ENCODE peak calls at places on chromosome 17, in nine cellular contexts. One of them, this sample, is unnamed.

GRCh38 chr17:53353919-53354351 is 468.8 kb upstream of the KIF2B start:
- DNase-seq in HEK293T: no peak
- DNase-seq in memory B cell: no peak
- DNase-seq in activated CD8-positive, alpha-beta T cell treated with anti-CD3 and anti-CD28 coated beads, Interleukin-2, amount 10 ng/mL, durations not matched to agents 7 days and 5 days: no peak
- DNase-seq in naive B cell: no peak
- DNase-seq in DMS153: peak
- DNase-seq in left ventricle myocardium superior: no peak
- DNase-seq in stimulated activated CD4-positive, alpha-beta T cell treated with anti-CD3 and anti-CD28 coated beads, Interleukin-2, amount 100 ng/mL, for 48 hours: no peak
- DNase-seq in activated T-cell treated with anti-CD3 and anti-CD28 coated beads, Interleukin-2, amount 50 U/mL, for 24 hours: no peak
- DNase-seq in this sample: no peak

GRCh38 chr17:34668206-34668605 is 88.8 kb downstream of the TMEM132E start:
- DNase-seq in HEK293T: no peak
- DNase-seq in memory B cell: no peak
- DNase-seq in activated CD8-positive, alpha-beta T cell treated with anti-CD3 and anti-CD28 coated beads, Interleukin-2, amount 10 ng/mL, durations not matched to agents 7 days and 5 days: no peak
- DNase-seq in naive B cell: no peak
- DNase-seq in DMS153: no peak
- DNase-seq in left ventricle myocardium superior: no peak
- DNase-seq in stimulated activated CD4-positive, alpha-beta T cell treated with anti-CD3 and anti-CD28 coated beads, Interleukin-2, amount 100 ng/mL, for 48 hours: no peak
- DNase-seq in activated T-cell treated with anti-CD3 and anti-CD28 coated beads, Interleukin-2, amount 50 U/mL, for 24 hours: no peak
- DNase-seq in this sample: no peak

GRCh38 chr17:2011421-2012371 is 13.4 kb downstream of the RTN4RL1 start:
- DNase-seq in HEK293T: no peak
- DNase-seq in memory B cell: no peak
- DNase-seq in activated CD8-positive, alpha-beta T cell treated with anti-CD3 and anti-CD28 coated beads, Interleukin-2, amount 10 ng/mL, durations not matched to agents 7 days and 5 days: no peak
- DNase-seq in naive B cell: no peak
- DNase-seq in DMS153: no peak
- DNase-seq in left ventricle myocardium superior: no peak
- DNase-seq in stimulated activated CD4-positive, alpha-beta T cell treated with anti-CD3 and anti-CD28 coated beads, Interleukin-2, amount 100 ng/mL, for 48 hours: no peak
- DNase-seq in activated T-cell treated with anti-CD3 and anti-CD28 coated beads, Interleukin-2, amount 50 U/mL, for 24 hours: no peak
- DNase-seq in this sample: peak

GRCh38 chr17:76445697-76446448 is 7.1 kb downstream of the UBE2O start:
- DNase-seq in HEK293T: no peak
- DNase-seq in memory B cell: no peak
- DNase-seq in activated CD8-positive, alpha-beta T cell treated with anti-CD3 and anti-CD28 coated beads, Interleukin-2, amount 10 ng/mL, durations not matched to agents 7 days and 5 days: no peak
- DNase-seq in naive B cell: no peak
- DNase-seq in DMS153: no peak
- DNase-seq in left ventricle myocardium superior: no peak
- DNase-seq in stimulated activated CD4-positive, alpha-beta T cell treated with anti-CD3 and anti-CD28 coated beads, Interleukin-2, amount 100 ng/mL, for 48 hours: no peak
- DNase-seq in activated T-cell treated with anti-CD3 and anti-CD28 coated beads, Interleukin-2, amount 50 U/mL, for 24 hours: no peak
- DNase-seq in this sample: no peak

GRCh38 chr17:82216301-82217119 is 3.9 kb upstream of the CCDC57 start:
- DNase-seq in HEK293T: no peak
- DNase-seq in memory B cell: peak
- DNase-seq in activated CD8-positive, alpha-beta T cell treated with anti-CD3 and anti-CD28 coated beads, Interleukin-2, amount 10 ng/mL, durations not matched to agents 7 days and 5 days: no peak
- DNase-seq in naive B cell: peak
- DNase-seq in DMS153: no peak
- DNase-seq in left ventricle myocardium superior: peak
- DNase-seq in stimulated activated CD4-positive, alpha-beta T cell treated with anti-CD3 and anti-CD28 coated beads, Interleukin-2, amount 100 ng/mL, for 48 hours: no peak
- DNase-seq in activated T-cell treated with anti-CD3 and anti-CD28 coated beads, Interleukin-2, amount 50 U/mL, for 24 hours: peak
- DNase-seq in this sample: no peak

GRCh38 chr17:29618272-29619065 is 4.2 kb downstream of the CORO6 start:
- DNase-seq in HEK293T: no peak
- DNase-seq in memory B cell: no peak
- DNase-seq in activated CD8-positive, alpha-beta T cell treated with anti-CD3 and anti-CD28 coated beads, Interleukin-2, amount 10 ng/mL, durations not matched to agents 7 days and 5 days: no peak
- DNase-seq in naive B cell: no peak
- DNase-seq in DMS153: no peak
- DNase-seq in left ventricle myocardium superior: peak
- DNase-seq in stimulated activated CD4-positive, alpha-beta T cell treated with anti-CD3 and anti-CD28 coated beads, Interleukin-2, amount 100 ng/mL, for 48 hours: no peak
- DNase-seq in activated T-cell treated with anti-CD3 and anti-CD28 coated beads, Interleukin-2, amount 50 U/mL, for 24 hours: no peak
- DNase-seq in this sample: no peak

GRCh38 chr17:14157822-14158221 is 78.8 kb downstream of the CDRT15 start:
- DNase-seq in HEK293T: no peak
- DNase-seq in memory B cell: no peak
- DNase-seq in activated CD8-positive, alpha-beta T cell treated with anti-CD3 and anti-CD28 coated beads, Interleukin-2, amount 10 ng/mL, durations not matched to agents 7 days and 5 days: no peak
- DNase-seq in naive B cell: no peak
- DNase-seq in DMS153: no peak
- DNase-seq in left ventricle myocardium superior: no peak
- DNase-seq in stimulated activated CD4-positive, alpha-beta T cell treated with anti-CD3 and anti-CD28 coated beads, Interleukin-2, amount 100 ng/mL, for 48 hours: no peak
- DNase-seq in activated T-cell treated with anti-CD3 and anti-CD28 coated beads, Interleukin-2, amount 50 U/mL, for 24 hours: no peak
- DNase-seq in this sample: no peak

GRCh38 chr17:62653002-62653830 is 25.7 kb downstream of the MRC2 start:
- DNase-seq in HEK293T: peak
- DNase-seq in memory B cell: peak
- DNase-seq in activated CD8-positive, alpha-beta T cell treated with anti-CD3 and anti-CD28 coated beads, Interleukin-2, amount 10 ng/mL, durations not matched to agents 7 days and 5 days: peak
- DNase-seq in naive B cell: peak
- DNase-seq in DMS153: peak
- DNase-seq in left ventricle myocardium superior: peak
- DNase-seq in stimulated activated CD4-positive, alpha-beta T cell treated with anti-CD3 and anti-CD28 coated beads, Interleukin-2, amount 100 ng/mL, for 48 hours: peak
- DNase-seq in activated T-cell treated with anti-CD3 and anti-CD28 coated beads, Interleukin-2, amount 50 U/mL, for 24 hours: peak
- DNase-seq in this sample: peak

GRCh38 chr17:50618300-50618699 is 16.4 kb upstream of the ABCC3 start:
- DNase-seq in HEK293T: no peak
- DNase-seq in memory B cell: no peak
- DNase-seq in activated CD8-positive, alpha-beta T cell treated with anti-CD3 and anti-CD28 coated beads, Interleukin-2, amount 10 ng/mL, durations not matched to agents 7 days and 5 days: no peak
- DNase-seq in naive B cell: no peak
- DNase-seq in DMS153: no peak
- DNase-seq in left ventricle myocardium superior: no peak
- DNase-seq in stimulated activated CD4-positive, alpha-beta T cell treated with anti-CD3 and anti-CD28 coated beads, Interleukin-2, amount 100 ng/mL, for 48 hours: no peak
- DNase-seq in activated T-cell treated with anti-CD3 and anti-CD28 coated beads, Interleukin-2, amount 50 U/mL, for 24 hours: no peak
- DNase-seq in this sample: no peak

GRCh38 chr17:67027031-67027628 is 17.2 kb upstream of the CACNG1 start:
- DNase-seq in HEK293T: no peak
- DNase-seq in memory B cell: no peak
- DNase-seq in activated CD8-positive, alpha-beta T cell treated with anti-CD3 and anti-CD28 coated beads, Interleukin-2, amount 10 ng/mL, durations not matched to agents 7 days and 5 days: no peak
- DNase-seq in naive B cell: no peak
- DNase-seq in DMS153: no peak
- DNase-seq in left ventricle myocardium superior: peak
- DNase-seq in stimulated activated CD4-positive, alpha-beta T cell treated with anti-CD3 and anti-CD28 coated beads, Interleukin-2, amount 100 ng/mL, for 48 hours: no peak
- DNase-seq in activated T-cell treated with anti-CD3 and anti-CD28 coated beads, Interleukin-2, amount 50 U/mL, for 24 hours: no peak
- DNase-seq in this sample: no peak

GRCh38 chr17:3585826-3586225 is 23.4 kb downstream of the TRPV1 start:
- DNase-seq in HEK293T: no peak
- DNase-seq in memory B cell: no peak
- DNase-seq in activated CD8-positive, alpha-beta T cell treated with anti-CD3 and anti-CD28 coated beads, Interleukin-2, amount 10 ng/mL, durations not matched to agents 7 days and 5 days: no peak
- DNase-seq in naive B cell: no peak
- DNase-seq in DMS153: no peak
- DNase-seq in left ventricle myocardium superior: no peak
- DNase-seq in stimulated activated CD4-positive, alpha-beta T cell treated with anti-CD3 and anti-CD28 coated beads, Interleukin-2, amount 100 ng/mL, for 48 hours: no peak
- DNase-seq in activated T-cell treated with anti-CD3 and anti-CD28 coated beads, Interleukin-2, amount 50 U/mL, for 24 hours: no peak
- DNase-seq in this sample: no peak

GRCh38 chr17:75295220-75296158 is 6.3 kb upstream of the SLC25A19 start:
- DNase-seq in HEK293T: no peak
- DNase-seq in memory B cell: peak
- DNase-seq in activated CD8-positive, alpha-beta T cell treated with anti-CD3 and anti-CD28 coated beads, Interleukin-2, amount 10 ng/mL, durations not matched to agents 7 days and 5 days: no peak
- DNase-seq in naive B cell: peak
- DNase-seq in DMS153: no peak
- DNase-seq in left ventricle myocardium superior: no peak
- DNase-seq in stimulated activated CD4-positive, alpha-beta T cell treated with anti-CD3 and anti-CD28 coated beads, Interleukin-2, amount 100 ng/mL, for 48 hours: no peak
- DNase-seq in activated T-cell treated with anti-CD3 and anti-CD28 coated beads, Interleukin-2, amount 50 U/mL, for 24 hours: no peak
- DNase-seq in this sample: no peak

GRCh38 chr17:78112508-78113471 is 15.8 kb downstream of the TMC6 start:
- DNase-seq in HEK293T: peak
- DNase-seq in memory B cell: peak
- DNase-seq in activated CD8-positive, alpha-beta T cell treated with anti-CD3 and anti-CD28 coated beads, Interleukin-2, amount 10 ng/mL, durations not matched to agents 7 days and 5 days: peak
- DNase-seq in naive B cell: peak
- DNase-seq in DMS153: peak
- DNase-seq in left ventricle myocardium superior: peak
- DNase-seq in stimulated activated CD4-positive, alpha-beta T cell treated with anti-CD3 and anti-CD28 coated beads, Interleukin-2, amount 100 ng/mL, for 48 hours: peak
- DNase-seq in activated T-cell treated with anti-CD3 and anti-CD28 coated beads, Interleukin-2, amount 50 U/mL, for 24 hours: peak
- DNase-seq in this sample: peak

GRCh38 chr17:6070280-6070894 is at the start of gene WSCD1:
- DNase-seq in HEK293T: peak
- DNase-seq in memory B cell: no peak
- DNase-seq in activated CD8-positive, alpha-beta T cell treated with anti-CD3 and anti-CD28 coated beads, Interleukin-2, amount 10 ng/mL, durations not matched to agents 7 days and 5 days: no peak
- DNase-seq in naive B cell: no peak
- DNase-seq in DMS153: no peak
- DNase-seq in left ventricle myocardium superior: peak
- DNase-seq in stimulated activated CD4-positive, alpha-beta T cell treated with anti-CD3 and anti-CD28 coated beads, Interleukin-2, amount 100 ng/mL, for 48 hours: no peak
- DNase-seq in activated T-cell treated with anti-CD3 and anti-CD28 coated beads, Interleukin-2, amount 50 U/mL, for 24 hours: no peak
- DNase-seq in this sample: peak

GRCh38 chr17:75685508-75685907 is 18.4 kb downstream of the SAP30BP start:
- DNase-seq in HEK293T: no peak
- DNase-seq in memory B cell: no peak
- DNase-seq in activated CD8-positive, alpha-beta T cell treated with anti-CD3 and anti-CD28 coated beads, Interleukin-2, amount 10 ng/mL, durations not matched to agents 7 days and 5 days: no peak
- DNase-seq in naive B cell: no peak
- DNase-seq in DMS153: no peak
- DNase-seq in left ventricle myocardium superior: no peak
- DNase-seq in stimulated activated CD4-positive, alpha-beta T cell treated with anti-CD3 and anti-CD28 coated beads, Interleukin-2, amount 100 ng/mL, for 48 hours: no peak
- DNase-seq in activated T-cell treated with anti-CD3 and anti-CD28 coated beads, Interleukin-2, amount 50 U/mL, for 24 hours: no peak
- DNase-seq in this sample: no peak

GRCh38 chr17:7113273-7114071 is 1.1 kb downstream of the ASGR2 start:
- DNase-seq in HEK293T: no peak
- DNase-seq in memory B cell: no peak
- DNase-seq in activated CD8-positive, alpha-beta T cell treated with anti-CD3 and anti-CD28 coated beads, Interleukin-2, amount 10 ng/mL, durations not matched to agents 7 days and 5 days: no peak
- DNase-seq in naive B cell: no peak
- DNase-seq in DMS153: no peak
- DNase-seq in left ventricle myocardium superior: no peak
- DNase-seq in stimulated activated CD4-positive, alpha-beta T cell treated with anti-CD3 and anti-CD28 coated beads, Interleukin-2, amount 100 ng/mL, for 48 hours: no peak
- DNase-seq in activated T-cell treated with anti-CD3 and anti-CD28 coated beads, Interleukin-2, amount 50 U/mL, for 24 hours: no peak
- DNase-seq in this sample: no peak

GRCh38 chr17:75693500-75694481 is 26.7 kb downstream of the SAP30BP start:
- DNase-seq in HEK293T: no peak
- DNase-seq in memory B cell: no peak
- DNase-seq in activated CD8-positive, alpha-beta T cell treated with anti-CD3 and anti-CD28 coated beads, Interleukin-2, amount 10 ng/mL, durations not matched to agents 7 days and 5 days: no peak
- DNase-seq in naive B cell: no peak
- DNase-seq in DMS153: no peak
- DNase-seq in left ventricle myocardium superior: peak
- DNase-seq in stimulated activated CD4-positive, alpha-beta T cell treated with anti-CD3 and anti-CD28 coated beads, Interleukin-2, amount 100 ng/mL, for 48 hours: no peak
- DNase-seq in activated T-cell treated with anti-CD3 and anti-CD28 coated beads, Interleukin-2, amount 50 U/mL, for 24 hours: no peak
- DNase-seq in this sample: no peak

GRCh38 chr17:7862692-7863437 is 5.1 kb downstream of the CYB5D1 start:
- DNase-seq in HEK293T: peak
- DNase-seq in memory B cell: peak
- DNase-seq in activated CD8-positive, alpha-beta T cell treated with anti-CD3 and anti-CD28 coated beads, Interleukin-2, amount 10 ng/mL, durations not matched to agents 7 days and 5 days: peak
- DNase-seq in naive B cell: peak
- DNase-seq in DMS153: no peak
- DNase-seq in left ventricle myocardium superior: no peak
- DNase-seq in stimulated activated CD4-positive, alpha-beta T cell treated with anti-CD3 and anti-CD28 coated beads, Interleukin-2, amount 100 ng/mL, for 48 hours: no peak
- DNase-seq in activated T-cell treated with anti-CD3 and anti-CD28 coated beads, Interleukin-2, amount 50 U/mL, for 24 hours: peak
- DNase-seq in this sample: peak

GRCh38 chr17:49748223-49748622 is 15.7 kb downstream of the FAM117A start:
- DNase-seq in HEK293T: no peak
- DNase-seq in memory B cell: no peak
- DNase-seq in activated CD8-positive, alpha-beta T cell treated with anti-CD3 and anti-CD28 coated beads, Interleukin-2, amount 10 ng/mL, durations not matched to agents 7 days and 5 days: peak
- DNase-seq in naive B cell: no peak
- DNase-seq in DMS153: no peak
- DNase-seq in left ventricle myocardium superior: no peak
- DNase-seq in stimulated activated CD4-positive, alpha-beta T cell treated with anti-CD3 and anti-CD28 coated beads, Interleukin-2, amount 100 ng/mL, for 48 hours: no peak
- DNase-seq in activated T-cell treated with anti-CD3 and anti-CD28 coated beads, Interleukin-2, amount 50 U/mL, for 24 hours: peak
- DNase-seq in this sample: no peak

GRCh38 chr17:69235338-69236058 is 6.9 kb upstream of the ABCA10 start:
- DNase-seq in HEK293T: peak
- DNase-seq in memory B cell: peak
- DNase-seq in activated CD8-positive, alpha-beta T cell treated with anti-CD3 and anti-CD28 coated beads, Interleukin-2, amount 10 ng/mL, durations not matched to agents 7 days and 5 days: peak
- DNase-seq in naive B cell: peak
- DNase-seq in DMS153: peak
- DNase-seq in left ventricle myocardium superior: peak
- DNase-seq in stimulated activated CD4-positive, alpha-beta T cell treated with anti-CD3 and anti-CD28 coated beads, Interleukin-2, amount 100 ng/mL, for 48 hours: peak
- DNase-seq in activated T-cell treated with anti-CD3 and anti-CD28 coated beads, Interleukin-2, amount 50 U/mL, for 24 hours: peak
- DNase-seq in this sample: peak

GRCh38 chr17:1485311-1485747 is 7.2 kb downstream of the MYO1C start:
- DNase-seq in HEK293T: peak
- DNase-seq in memory B cell: peak
- DNase-seq in activated CD8-positive, alpha-beta T cell treated with anti-CD3 and anti-CD28 coated beads, Interleukin-2, amount 10 ng/mL, durations not matched to agents 7 days and 5 days: no peak
- DNase-seq in naive B cell: no peak
- DNase-seq in DMS153: no peak
- DNase-seq in left ventricle myocardium superior: peak
- DNase-seq in stimulated activated CD4-positive, alpha-beta T cell treated with anti-CD3 and anti-CD28 coated beads, Interleukin-2, amount 100 ng/mL, for 48 hours: no peak
- DNase-seq in activated T-cell treated with anti-CD3 and anti-CD28 coated beads, Interleukin-2, amount 50 U/mL, for 24 hours: no peak
- DNase-seq in this sample: peak

GRCh38 chr17:19654342-19654886 is 5.9 kb downstream of the ALDH3A2 start:
- DNase-seq in HEK293T: no peak
- DNase-seq in memory B cell: no peak
- DNase-seq in activated CD8-positive, alpha-beta T cell treated with anti-CD3 and anti-CD28 coated beads, Interleukin-2, amount 10 ng/mL, durations not matched to agents 7 days and 5 days: no peak
- DNase-seq in naive B cell: no peak
- DNase-seq in DMS153: no peak
- DNase-seq in left ventricle myocardium superior: no peak
- DNase-seq in stimulated activated CD4-positive, alpha-beta T cell treated with anti-CD3 and anti-CD28 coated beads, Interleukin-2, amount 100 ng/mL, for 48 hours: no peak
- DNase-seq in activated T-cell treated with anti-CD3 and anti-CD28 coated beads, Interleukin-2, amount 50 U/mL, for 24 hours: no peak
- DNase-seq in this sample: no peak

GRCh38 chr17:82332669-82333278 is 792 bp downstream of the SECTM1 start:
- DNase-seq in HEK293T: no peak
- DNase-seq in memory B cell: no peak
- DNase-seq in activated CD8-positive, alpha-beta T cell treated with anti-CD3 and anti-CD28 coated beads, Interleukin-2, amount 10 ng/mL, durations not matched to agents 7 days and 5 days: peak
- DNase-seq in naive B cell: peak
- DNase-seq in DMS153: no peak
- DNase-seq in left ventricle myocardium superior: peak
- DNase-seq in stimulated activated CD4-positive, alpha-beta T cell treated with anti-CD3 and anti-CD28 coated beads, Interleukin-2, amount 100 ng/mL, for 48 hours: no peak
- DNase-seq in activated T-cell treated with anti-CD3 and anti-CD28 coated beads, Interleukin-2, amount 50 U/mL, for 24 hours: peak
- DNase-seq in this sample: no peak

GRCh38 chr17:74870512-74870911 is 2.3 kb downstream of the FDXR start:
- DNase-seq in HEK293T: no peak
- DNase-seq in memory B cell: no peak
- DNase-seq in activated CD8-positive, alpha-beta T cell treated with anti-CD3 and anti-CD28 coated beads, Interleukin-2, amount 10 ng/mL, durations not matched to agents 7 days and 5 days: no peak
- DNase-seq in naive B cell: no peak
- DNase-seq in DMS153: no peak
- DNase-seq in left ventricle myocardium superior: no peak
- DNase-seq in stimulated activated CD4-positive, alpha-beta T cell treated with anti-CD3 and anti-CD28 coated beads, Interleukin-2, amount 100 ng/mL, for 48 hours: no peak
- DNase-seq in activated T-cell treated with anti-CD3 and anti-CD28 coated beads, Interleukin-2, amount 50 U/mL, for 24 hours: no peak
- DNase-seq in this sample: no peak

GRCh38 chr17:63848834-63849689 is 6.6 kb upstream of the SMARCD2 start:
- DNase-seq in HEK293T: peak
- DNase-seq in memory B cell: peak
- DNase-seq in activated CD8-positive, alpha-beta T cell treated with anti-CD3 and anti-CD28 coated beads, Interleukin-2, amount 10 ng/mL, durations not matched to agents 7 days and 5 days: peak
- DNase-seq in naive B cell: peak
- DNase-seq in DMS153: no peak
- DNase-seq in left ventricle myocardium superior: peak
- DNase-seq in stimulated activated CD4-positive, alpha-beta T cell treated with anti-CD3 and anti-CD28 coated beads, Interleukin-2, amount 100 ng/mL, for 48 hours: peak
- DNase-seq in activated T-cell treated with anti-CD3 and anti-CD28 coated beads, Interleukin-2, amount 50 U/mL, for 24 hours: peak
- DNase-seq in this sample: no peak

GRCh38 chr17:43994272-43995149 is 9.9 kb upstream of the NAGS start:
- DNase-seq in HEK293T: peak
- DNase-seq in memory B cell: peak
- DNase-seq in activated CD8-positive, alpha-beta T cell treated with anti-CD3 and anti-CD28 coated beads, Interleukin-2, amount 10 ng/mL, durations not matched to agents 7 days and 5 days: peak
- DNase-seq in naive B cell: peak
- DNase-seq in DMS153: peak
- DNase-seq in left ventricle myocardium superior: peak
- DNase-seq in stimulated activated CD4-positive, alpha-beta T cell treated with anti-CD3 and anti-CD28 coated beads, Interleukin-2, amount 100 ng/mL, for 48 hours: peak
- DNase-seq in activated T-cell treated with anti-CD3 and anti-CD28 coated beads, Interleukin-2, amount 50 U/mL, for 24 hours: peak
- DNase-seq in this sample: peak

GRCh38 chr17:38844261-38844757 is 9.2 kb downstream of the RPL23 start:
- DNase-seq in HEK293T: no peak
- DNase-seq in memory B cell: no peak
- DNase-seq in activated CD8-positive, alpha-beta T cell treated with anti-CD3 and anti-CD28 coated beads, Interleukin-2, amount 10 ng/mL, durations not matched to agents 7 days and 5 days: no peak
- DNase-seq in naive B cell: no peak
- DNase-seq in DMS153: peak
- DNase-seq in left ventricle myocardium superior: no peak
- DNase-seq in stimulated activated CD4-positive, alpha-beta T cell treated with anti-CD3 and anti-CD28 coated beads, Interleukin-2, amount 100 ng/mL, for 48 hours: no peak
- DNase-seq in activated T-cell treated with anti-CD3 and anti-CD28 coated beads, Interleukin-2, amount 50 U/mL, for 24 hours: no peak
- DNase-seq in this sample: no peak

GRCh38 chr17:71024172-71024571 is 854.8 kb downstream of the KCNJ2 start:
- DNase-seq in HEK293T: peak
- DNase-seq in memory B cell: no peak
- DNase-seq in activated CD8-positive, alpha-beta T cell treated with anti-CD3 and anti-CD28 coated beads, Interleukin-2, amount 10 ng/mL, durations not matched to agents 7 days and 5 days: no peak
- DNase-seq in naive B cell: no peak
- DNase-seq in DMS153: no peak
- DNase-seq in left ventricle myocardium superior: no peak
- DNase-seq in stimulated activated CD4-positive, alpha-beta T cell treated with anti-CD3 and anti-CD28 coated beads, Interleukin-2, amount 100 ng/mL, for 48 hours: no peak
- DNase-seq in activated T-cell treated with anti-CD3 and anti-CD28 coated beads, Interleukin-2, amount 50 U/mL, for 24 hours: no peak
- DNase-seq in this sample: no peak

GRCh38 chr17:2239882-2240430 is 63.6 kb downstream of the SMG6 start:
- DNase-seq in HEK293T: no peak
- DNase-seq in memory B cell: peak
- DNase-seq in activated CD8-positive, alpha-beta T cell treated with anti-CD3 and anti-CD28 coated beads, Interleukin-2, amount 10 ng/mL, durations not matched to agents 7 days and 5 days: peak
- DNase-seq in naive B cell: no peak
- DNase-seq in DMS153: no peak
- DNase-seq in left ventricle myocardium superior: peak
- DNase-seq in stimulated activated CD4-positive, alpha-beta T cell treated with anti-CD3 and anti-CD28 coated beads, Interleukin-2, amount 100 ng/mL, for 48 hours: peak
- DNase-seq in activated T-cell treated with anti-CD3 and anti-CD28 coated beads, Interleukin-2, amount 50 U/mL, for 24 hours: peak
- DNase-seq in this sample: no peak

GRCh38 chr17:76501018-76501826 is at the start of gene RHBDF2:
- DNase-seq in HEK293T: peak
- DNase-seq in memory B cell: peak
- DNase-seq in activated CD8-positive, alpha-beta T cell treated with anti-CD3 and anti-CD28 coated beads, Interleukin-2, amount 10 ng/mL, durations not matched to agents 7 days and 5 days: peak
- DNase-seq in naive B cell: peak
- DNase-seq in DMS153: peak
- DNase-seq in left ventricle myocardium superior: peak
- DNase-seq in stimulated activated CD4-positive, alpha-beta T cell treated with anti-CD3 and anti-CD28 coated beads, Interleukin-2, amount 100 ng/mL, for 48 hours: peak
- DNase-seq in activated T-cell treated with anti-CD3 and anti-CD28 coated beads, Interleukin-2, amount 50 U/mL, for 24 hours: peak
- DNase-seq in this sample: peak

GRCh38 chr17:42817866-42818265 is 6.2 kb downstream of the BECN1 start:
- DNase-seq in HEK293T: no peak
- DNase-seq in memory B cell: no peak
- DNase-seq in activated CD8-positive, alpha-beta T cell treated with anti-CD3 and anti-CD28 coated beads, Interleukin-2, amount 10 ng/mL, durations not matched to agents 7 days and 5 days: no peak
- DNase-seq in naive B cell: no peak
- DNase-seq in DMS153: no peak
- DNase-seq in left ventricle myocardium superior: no peak
- DNase-seq in stimulated activated CD4-positive, alpha-beta T cell treated with anti-CD3 and anti-CD28 coated beads, Interleukin-2, amount 100 ng/mL, for 48 hours: no peak
- DNase-seq in activated T-cell treated with anti-CD3 and anti-CD28 coated beads, Interleukin-2, amount 50 U/mL, for 24 hours: no peak
- DNase-seq in this sample: no peak